ENCODE peak calls at places on chromosome 11, in seven cellular contexts. B is stomach, Y is transverse colon, Q is H1, L is prostate gland, N is suprapubic skin, O is breast epithelium. P is an unnamed sample. For H3K4me1, the result is how much of the 10 kb centered on the place peaks cover.

GRCh38 chr11:1640076-1640946 is 10.7 kb downstream of the KRTAP5-5 start:
- DNase-seq in B (peak), Y (peak), Q (peak), L (no peak), N (no peak), O (no peak), P (peak)

GRCh38 chr11:27722117-27722844 is 22.0 kb upstream of the BDNF start:
- DNase-seq in B (no peak), Y (peak), Q (peak), L (no peak), N (no peak), O (no peak), P (no peak)

GRCh38 chr11:74771139-74771538 is 22.5 kb downstream of the RNF169 start:
- DNase-seq in B (no peak), Y (no peak), Q (no peak), L (no peak), N (no peak), O (no peak), P (no peak)

GRCh38 chr11:7582338-7582985 is 68.7 kb downstream of the PPFIBP2 start:
- DNase-seq in B (no peak), Y (no peak), Q (no peak), L (no peak), N (no peak), O (no peak), P (no peak)

GRCh38 chr11:61473370-61474025 is 35.1 kb upstream of the LRRC10B start:
- DNase-seq in B (no peak), Y (no peak), Q (no peak), L (no peak), N (no peak), O (no peak), P (no peak)

GRCh38 chr11:3773180-3773579 is 24.2 kb downstream of the NUP98 start:
- DNase-seq in B (no peak), Y (no peak), Q (no peak), L (no peak), N (no peak), O (no peak), P (no peak)

GRCh38 chr11:128924109-128924508 is 18.6 kb downstream of the TP53AIP1 start:
- DNase-seq in B (no peak), Y (no peak), Q (no peak), L (no peak), N (no peak), O (no peak), P (peak)

GRCh38 chr11:15654397-15654915 is 539.7 kb downstream of the INSC start:
- DNase-seq in B (no peak), Y (no peak), Q (no peak), L (no peak), N (no peak), O (no peak), P (no peak)

GRCh38 chr11:19326499-19326898 is 85.8 kb upstream of the E2F8 start:
- DNase-seq in B (no peak), Y (no peak), Q (no peak), L (no peak), N (no peak), O (no peak), P (no peak)

GRCh38 chr11:62725686-62726085 is 1.6 kb downstream of the HNRNPUL2 start:
- DNase-seq in B (no peak), Y (no peak), Q (no peak), L (no peak), N (peak), O (no peak), P (no peak)

GRCh38 chr11:74018331-74019005 is 9.6 kb upstream of the UCP3 start:
- DNase-seq in B (peak), Y (peak), Q (no peak), L (peak), N (peak), O (peak), P (no peak)

GRCh38 chr11:67262731-67263675 is 3.3 kb upstream of the GRK2 start:
- DNase-seq in B (peak), Y (peak), Q (peak), L (peak), N (peak), O (peak), P (peak)

GRCh38 chr11:17798253-17798652 is 63.7 kb downstream of the KCNC1 start:
- DNase-seq in B (no peak), Y (no peak), Q (no peak), L (peak), N (no peak), O (no peak), P (no peak)
- TF ChIP-seq POLR2AphosphoS5 in B (no peak), Y (no peak), Q (no peak), L (peak), N (peak), O (no peak), P (no peak)

DNA sequence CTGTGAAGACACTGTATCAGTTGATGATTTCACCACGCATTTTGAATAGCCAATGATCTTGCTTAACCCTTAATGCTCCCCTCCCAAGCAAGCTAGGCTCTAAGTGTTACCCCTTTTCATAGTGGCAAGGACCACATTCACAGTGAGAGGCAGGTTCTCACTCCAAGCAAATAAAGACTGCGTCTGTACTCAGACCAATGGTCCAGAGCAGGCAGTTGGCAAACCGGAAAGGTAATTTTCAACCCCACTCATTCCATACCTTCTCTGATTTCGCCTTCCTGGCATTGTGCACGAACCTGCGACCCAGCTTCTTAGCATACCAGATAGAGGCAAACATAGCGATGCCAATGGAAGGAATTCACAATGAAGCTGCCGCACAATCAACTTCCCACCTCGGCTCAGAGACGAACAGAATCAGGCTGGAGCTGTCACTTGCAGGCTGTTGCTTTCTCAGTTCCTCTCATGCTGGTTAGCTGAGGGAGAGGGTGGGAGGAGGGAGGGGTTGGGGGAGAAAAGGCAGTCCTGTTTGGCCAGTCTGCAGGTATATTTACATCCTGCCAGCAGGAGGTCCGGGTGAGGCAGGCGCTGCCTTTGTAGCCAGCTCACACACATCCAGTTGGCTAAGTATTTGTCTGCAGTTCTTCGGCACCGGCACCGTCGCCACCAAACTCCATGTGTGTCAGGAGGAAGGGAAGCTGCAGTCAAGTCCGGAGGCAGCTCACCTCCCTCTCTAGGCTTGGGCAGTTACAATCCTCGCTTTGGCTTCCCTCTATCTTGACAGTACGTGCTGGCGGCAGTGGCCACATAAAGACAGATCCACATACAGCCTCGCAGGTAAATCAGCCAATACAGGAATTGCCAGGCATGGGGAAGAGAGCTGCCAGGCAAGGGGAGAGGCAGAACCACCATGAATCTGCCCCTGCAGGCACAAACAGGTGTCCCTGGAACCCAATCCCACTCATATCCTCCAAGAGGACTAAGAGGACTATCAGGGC is 1151.3 kb upstream of the CCDC90B start:
- DNase-seq in B (peak), Y (peak), Q (peak), L (peak), N (no peak), O (no peak), P (no peak)
- TF ChIP-seq POLR2A in B (no peak), Y (no peak), Q (peak), L (no peak), N (no peak), O (no peak), P (no peak)

GRCh38 chr11:68961245-68961644 is 19.5 kb downstream of the MRGPRD start:
- DNase-seq in B (no peak), Y (no peak), Q (no peak), L (no peak), N (no peak), O (no peak), P (peak)
- H3K4me1 ChIP-seq in B (under half), Y (under half), Q (under half), L (under half), N (under half), O (under half), P (under half)

GRCh38 chr11:79963886-79964660 is 523.2 kb upstream of the TENM4 start:
- DNase-seq in B (no peak), Y (no peak), Q (no peak), L (no peak), N (no peak), O (no peak), P (no peak)
- TF ChIP-seq POLR2AphosphoS5 in B (no peak), Y (no peak), Q (no peak), L (no peak), N (no peak), O (no peak), P (no peak)

GRCh38 chr11:118224512-118225180 is at the start of gene JAML:
- DNase-seq in B (peak), Y (peak), Q (no peak), L (no peak), N (no peak), O (no peak), P (no peak)
- TF ChIP-seq POLR2A in B (no peak), Y (peak), Q (no peak), L (no peak), N (no peak), O (no peak), P (no peak)

GRCh38 chr11:20362481-20362880 is 1.0 kb upstream of the HTATIP2 start:
- DNase-seq in B (no peak), Y (no peak), Q (no peak), L (no peak), N (no peak), O (no peak), P (no peak)
- H3K4me1 ChIP-seq in B (under half), Y (under half), Q (under half), L (under half), N (under half), O (under half), P (under half)

GRCh38 chr11:72239296-72239848 is 4.6 kb downstream of the PHOX2A start:
- DNase-seq in B (no peak), Y (peak), Q (peak), L (no peak), N (peak), O (peak), P (peak)

GRCh38 chr11:72240461-72241289 is 3.3 kb downstream of the PHOX2A start:
- DNase-seq in B (no peak), Y (no peak), Q (peak), L (no peak), N (peak), O (no peak), P (peak)

GRCh38 chr11:72238492-72239295 is 5.3 kb downstream of the PHOX2A start:
- DNase-seq in B (no peak), Y (no peak), Q (no peak), L (no peak), N (no peak), O (no peak), P (peak)

GRCh38 chr11:72241290-72241781 is 2.6 kb downstream of the PHOX2A start:
- DNase-seq in B (no peak), Y (no peak), Q (peak), L (no peak), N (no peak), O (no peak), P (no peak)

DNA sequence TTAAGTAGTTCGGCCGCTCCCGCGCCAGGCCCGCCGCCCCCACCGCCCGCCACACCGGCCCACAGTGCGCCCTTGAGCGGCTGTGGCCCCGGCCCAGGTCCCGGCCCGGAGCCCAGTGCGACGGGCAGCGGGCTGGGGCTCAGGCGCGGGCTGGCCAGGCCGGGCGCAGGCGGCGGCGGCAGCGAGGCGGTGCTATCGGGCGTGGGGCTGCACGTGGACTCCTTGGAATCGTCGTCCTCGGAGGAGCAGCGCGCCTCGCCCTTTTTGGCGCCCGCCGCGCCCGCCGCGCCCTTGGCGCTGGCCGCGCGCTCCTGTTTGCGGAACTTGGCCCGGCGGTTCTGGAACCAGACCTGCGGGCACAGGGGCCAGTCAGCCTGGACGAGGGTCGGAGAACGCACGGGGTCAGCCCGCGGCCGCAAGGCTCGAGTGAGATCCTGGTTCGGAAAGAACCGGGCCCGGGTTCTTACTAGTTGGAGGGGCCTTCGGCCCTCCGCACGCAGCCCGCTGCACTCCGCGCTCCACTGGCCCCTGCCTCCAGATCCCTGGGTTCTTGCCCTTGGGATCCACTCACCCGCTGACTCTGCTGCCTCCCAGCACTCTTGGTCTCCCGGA is 4.0 kb downstream of the PHOX2A start:
- DNase-seq in B (peak), Y (peak), Q (peak), L (peak), N (peak), O (no peak), P (peak)
- TF ChIP-seq POLR2AphosphoS5 in B (no peak), Y (no peak), Q (no peak), L (no peak), N (no peak), O (no peak), P (peak)